ENCODE peak calls at places on chromosomes 6 and 20, in five cellular contexts. One of them, this sample, is unnamed. For H3K36me3, the result is how much of the 10 kb centered on the place peaks cover.

GRCh38 chr6:13248053-13248452 is 80.3 kb downstream of the TBC1D7 start:
- DNase-seq in lung: no peak
- DNase-seq in cardiac muscle cell: peak
- DNase-seq in IMR-90: peak
- DNase-seq in HCT116: no peak
- DNase-seq in this sample: peak

GRCh38 chr6:75337805-75338204 is 53.2 kb upstream of the TMEM30A start:
- DNase-seq in lung: no peak
- DNase-seq in cardiac muscle cell: no peak
- DNase-seq in IMR-90: peak
- DNase-seq in HCT116: no peak
- DNase-seq in this sample: no peak

GRCh38 chr6:26054659-26054936 is 32.6 kb upstream of the HFE start:
- DNase-seq in lung: no peak
- DNase-seq in cardiac muscle cell: no peak
- DNase-seq in IMR-90: no peak
- DNase-seq in HCT116: no peak
- DNase-seq in this sample: no peak

GRCh38 chr20:2871555-2872303 is 1.6 kb upstream of the PTPRA start:
- DNase-seq in lung: no peak
- DNase-seq in cardiac muscle cell: no peak
- DNase-seq in IMR-90: no peak
- DNase-seq in HCT116: no peak
- DNase-seq in this sample: no peak

GRCh38 chr20:32667030-32667429 is 6.7 kb downstream of the C20orf203 start:
- DNase-seq in lung: no peak
- DNase-seq in cardiac muscle cell: no peak
- DNase-seq in IMR-90: no peak
- DNase-seq in HCT116: no peak
- DNase-seq in this sample: no peak

GRCh38 chr6:18392346-18392877 is 5.3 kb downstream of the RNF144B start:
- DNase-seq in lung: no peak
- DNase-seq in cardiac muscle cell: no peak
- DNase-seq in IMR-90: no peak
- DNase-seq in HCT116: no peak
- DNase-seq in this sample: no peak

GRCh38 chr6:4610256-4610655 is 165.9 kb upstream of the CDYL start:
- DNase-seq in lung: no peak
- DNase-seq in cardiac muscle cell: no peak
- DNase-seq in IMR-90: peak
- DNase-seq in HCT116: no peak
- DNase-seq in this sample: peak

GRCh38 chr6:167699141-167700036 is 127.3 kb upstream of the AFDN start:
- DNase-seq in lung: peak
- DNase-seq in cardiac muscle cell: no peak
- DNase-seq in IMR-90: no peak
- DNase-seq in HCT116: no peak
- DNase-seq in this sample: no peak

GRCh38 chr6:45631396-45631795 is 253.7 kb upstream of the SUPT3H start:
- DNase-seq in lung: no peak
- DNase-seq in cardiac muscle cell: no peak
- DNase-seq in IMR-90: no peak
- DNase-seq in HCT116: no peak
- DNase-seq in this sample: no peak

GRCh38 chr6:113734886-113735481 is 122.2 kb upstream of the MARCKS start:
- DNase-seq in lung: no peak
- DNase-seq in cardiac muscle cell: no peak
- DNase-seq in IMR-90: peak
- DNase-seq in HCT116: no peak
- DNase-seq in this sample: no peak

GRCh38 chr20:13400453-13400852 is 179.4 kb downstream of the ISM1 start:
- DNase-seq in lung: no peak
- DNase-seq in cardiac muscle cell: peak
- DNase-seq in IMR-90: peak
- DNase-seq in HCT116: no peak
- DNase-seq in this sample: no peak

GRCh38 chr6:136104556-136104955 is 145.6 kb downstream of the MTFR2 start:
- DNase-seq in lung: no peak
- DNase-seq in cardiac muscle cell: no peak
- DNase-seq in IMR-90: no peak
- DNase-seq in HCT116: no peak
- DNase-seq in this sample: no peak

GRCh38 chr20:33689973-33690372 is 3.8 kb upstream of the E2F1 start:
- DNase-seq in lung: no peak
- DNase-seq in cardiac muscle cell: no peak
- DNase-seq in IMR-90: peak
- DNase-seq in HCT116: no peak
- DNase-seq in this sample: no peak

GRCh38 chr20:36644032-36644712 is 1.8 kb downstream of the SLA2 start:
- DNase-seq in lung: no peak
- DNase-seq in cardiac muscle cell: no peak
- DNase-seq in IMR-90: no peak
- DNase-seq in HCT116: no peak
- DNase-seq in this sample: no peak

GRCh38 chr20:46364670-46365482 is 41.5 kb downstream of the ELMO2 start:
- DNase-seq in lung: no peak
- DNase-seq in cardiac muscle cell: no peak
- DNase-seq in IMR-90: no peak
- DNase-seq in HCT116: no peak
- DNase-seq in this sample: no peak

GRCh38 chr6:82875573-82876185 is 190.0 kb downstream of the UBE3D start:
- DNase-seq in lung: no peak
- DNase-seq in cardiac muscle cell: no peak
- DNase-seq in IMR-90: peak
- DNase-seq in HCT116: peak
- DNase-seq in this sample: peak

GRCh38 chr6:21413428-21413827 is 180.1 kb upstream of the SOX4 start:
- DNase-seq in lung: no peak
- DNase-seq in cardiac muscle cell: no peak
- DNase-seq in IMR-90: no peak
- DNase-seq in HCT116: no peak
- DNase-seq in this sample: no peak
- TF ChIP-seq CTCF in lung: no peak
- TF ChIP-seq CTCF in cardiac muscle cell: no peak
- TF ChIP-seq CTCF in IMR-90: no peak
- TF ChIP-seq CTCF in HCT116: no peak
- TF ChIP-seq CTCF in this sample: no peak

GRCh38 chr20:18533978-18534644 is 26.4 kb downstream of the SEC23B start:
- DNase-seq in lung: no peak
- DNase-seq in cardiac muscle cell: no peak
- DNase-seq in IMR-90: no peak
- DNase-seq in HCT116: no peak
- DNase-seq in this sample: no peak

GRCh38 chr20:18533491-18533890 is 25.8 kb downstream of the SEC23B start:
- DNase-seq in lung: no peak
- DNase-seq in cardiac muscle cell: no peak
- DNase-seq in IMR-90: no peak
- DNase-seq in HCT116: no peak
- DNase-seq in this sample: no peak

GRCh38 chr20:18527836-18528235 is 20.1 kb downstream of the SEC23B start:
- DNase-seq in lung: no peak
- DNase-seq in cardiac muscle cell: no peak
- DNase-seq in IMR-90: peak
- DNase-seq in HCT116: no peak
- DNase-seq in this sample: no peak

GRCh38 chr20:18537651-18538050 is 29.6 kb upstream of the SMIM26 start:
- DNase-seq in lung: no peak
- DNase-seq in cardiac muscle cell: no peak
- DNase-seq in IMR-90: peak
- DNase-seq in HCT116: no peak
- DNase-seq in this sample: no peak

DNA sequence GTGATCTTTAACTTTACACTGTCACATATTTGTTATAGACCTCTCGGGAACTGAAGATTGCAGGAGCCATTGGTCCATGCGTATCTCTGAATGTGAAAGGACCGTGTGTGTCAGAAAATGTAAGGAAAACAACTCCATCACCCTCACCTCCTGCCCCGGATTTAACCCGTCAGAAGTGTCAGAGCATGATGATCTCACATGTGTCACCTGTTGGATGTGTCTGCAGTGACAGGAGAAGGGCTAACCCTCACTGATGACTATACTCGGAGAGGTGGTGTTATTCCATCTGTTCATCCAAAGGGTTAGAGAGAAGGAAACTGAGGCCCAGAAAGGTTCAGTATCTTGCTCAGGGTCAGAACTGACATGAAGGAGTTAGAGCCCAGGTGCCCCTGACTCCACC is 24.9 kb downstream of the SEC23B start:
- DNase-seq in lung: no peak
- DNase-seq in cardiac muscle cell: no peak
- DNase-seq in IMR-90: no peak
- DNase-seq in HCT116: no peak
- DNase-seq in this sample: no peak
- H3K36me3 ChIP-seq in lung: half or more
- H3K36me3 ChIP-seq in cardiac muscle cell: half or more
- H3K36me3 ChIP-seq in IMR-90: under half
- H3K36me3 ChIP-seq in HCT116: half or more
- H3K36me3 ChIP-seq in this sample: under half

GRCh38 chr20:44069203-44069931 is 117.6 kb downstream of the JPH2 start:
- DNase-seq in lung: no peak
- DNase-seq in cardiac muscle cell: no peak
- DNase-seq in IMR-90: no peak
- DNase-seq in HCT116: no peak
- DNase-seq in this sample: no peak

GRCh38 chr20:44068780-44069191 is 118.2 kb downstream of the JPH2 start:
- DNase-seq in lung: no peak
- DNase-seq in cardiac muscle cell: no peak
- DNase-seq in IMR-90: no peak
- DNase-seq in HCT116: no peak
- DNase-seq in this sample: no peak

GRCh38 chr20:44066645-44067606 is 120.1 kb downstream of the JPH2 start:
- DNase-seq in lung: no peak
- DNase-seq in cardiac muscle cell: no peak
- DNase-seq in IMR-90: no peak
- DNase-seq in HCT116: no peak
- DNase-seq in this sample: no peak

GRCh38 chr20:44067650-44068081 is 119.3 kb downstream of the JPH2 start:
- DNase-seq in lung: no peak
- DNase-seq in cardiac muscle cell: no peak
- DNase-seq in IMR-90: no peak
- DNase-seq in HCT116: no peak
- DNase-seq in this sample: no peak

GRCh38 chr20:44068311-44068710 is 118.7 kb downstream of the JPH2 start:
- DNase-seq in lung: no peak
- DNase-seq in cardiac muscle cell: no peak
- DNase-seq in IMR-90: no peak
- DNase-seq in HCT116: no peak
- DNase-seq in this sample: no peak
- TF ChIP-seq CTCF in lung: no peak
- TF ChIP-seq CTCF in cardiac muscle cell: peak
- TF ChIP-seq CTCF in IMR-90: no peak
- TF ChIP-seq CTCF in HCT116: no peak
- TF ChIP-seq CTCF in this sample: no peak

DNA sequence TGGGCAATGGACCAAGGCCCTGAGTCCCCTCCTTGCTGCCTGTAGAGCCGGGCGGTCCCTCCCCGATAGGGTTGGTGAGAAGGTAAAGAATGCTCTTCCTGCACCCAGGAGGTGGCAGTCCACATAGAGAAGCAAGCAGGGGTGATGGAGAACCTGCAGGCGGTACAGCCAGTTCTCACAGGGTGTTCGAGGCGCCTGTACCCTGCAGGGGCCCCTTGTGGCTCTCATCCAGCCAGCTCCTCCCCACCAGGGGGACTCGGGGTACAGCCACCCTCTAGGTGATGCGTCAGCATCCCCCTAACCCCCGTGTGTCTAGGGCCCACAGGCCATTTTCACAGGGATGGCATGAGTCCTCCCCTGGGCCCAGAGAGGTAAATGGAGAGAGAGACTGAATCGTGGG is 5.1 kb upstream of the COL9A3 start:
- DNase-seq in lung: no peak
- DNase-seq in cardiac muscle cell: no peak
- DNase-seq in IMR-90: no peak
- DNase-seq in HCT116: no peak
- DNase-seq in this sample: no peak
- H3K36me3 ChIP-seq in lung: under half
- H3K36me3 ChIP-seq in cardiac muscle cell: under half
- H3K36me3 ChIP-seq in IMR-90: under half
- H3K36me3 ChIP-seq in HCT116: under half
- H3K36me3 ChIP-seq in this sample: under half

DNA sequence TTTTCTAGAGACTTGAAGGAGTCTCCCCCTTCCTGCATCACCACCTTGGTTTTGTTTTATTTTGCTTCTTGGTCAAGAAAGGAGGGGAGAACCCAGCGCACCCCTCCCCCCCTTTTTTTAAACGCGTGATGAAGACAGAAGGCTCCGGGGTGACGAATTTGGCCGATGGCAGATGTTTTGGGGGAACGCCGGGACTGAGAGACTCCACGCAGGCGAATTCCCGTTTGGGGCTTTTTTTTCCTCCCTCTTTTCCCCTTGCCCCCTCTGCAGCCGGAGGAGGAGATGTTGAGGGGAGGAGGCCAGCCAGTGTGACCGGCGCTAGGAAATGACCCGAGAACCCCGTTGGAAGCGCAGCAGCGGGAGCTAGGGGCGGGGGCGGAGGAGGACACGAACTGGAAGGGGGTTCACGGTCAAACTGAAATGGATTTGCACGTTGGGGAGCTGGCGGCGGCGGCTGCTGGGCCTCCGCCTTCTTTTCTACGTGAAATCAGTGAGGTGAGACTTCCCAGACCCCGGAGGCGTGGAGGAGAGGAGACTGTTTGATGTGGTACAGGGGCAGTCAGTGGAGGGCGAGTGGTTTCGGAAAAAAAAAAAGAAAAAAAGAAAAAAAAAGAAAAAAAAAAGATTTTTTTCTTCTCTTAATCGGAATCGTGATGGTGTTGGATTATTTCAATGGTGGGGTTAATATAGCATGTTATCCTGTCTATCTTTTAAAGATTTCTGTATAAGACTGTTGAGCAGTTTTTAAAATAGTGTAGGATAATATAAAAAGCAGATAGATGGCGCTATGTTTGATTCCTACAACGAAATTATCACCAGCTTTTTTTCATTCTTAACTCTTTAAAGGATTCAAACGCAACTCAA is 3.1 kb downstream of the SOX4 start:
- DNase-seq in lung: peak
- DNase-seq in cardiac muscle cell: peak
- DNase-seq in IMR-90: peak
- DNase-seq in HCT116: no peak
- DNase-seq in this sample: no peak
- TF ChIP-seq CTCF in lung: peak
- TF ChIP-seq CTCF in cardiac muscle cell: peak
- TF ChIP-seq CTCF in IMR-90: peak
- TF ChIP-seq CTCF in HCT116: peak
- TF ChIP-seq CTCF in this sample: peak